ENCODE peak calls at places on chromosomes 13 and 19, in five cellular contexts. U, B, T, G and I are unnamed samples.

GRCh38 chr19:38781058-38781457 is 7.7 kb upstream of the LGALS7 start:
- DNase-seq in B (no peak), U (no peak), G (no peak), T (no peak), I (no peak)

GRCh38 chr19:10808937-10809655 is 26.9 kb downstream of the TMED1 start:
- DNase-seq in T (no peak), B (no peak), G (peak), U (peak), I (no peak)

GRCh38 chr19:35528218-35529038 is at the start of gene SBSN:
- DNase-seq in B (no peak), U (no peak), T (peak), G (peak), I (no peak)

GRCh38 chr19:57241181-57241580 is 749 bp downstream of the ZNF805 start:
- DNase-seq in G (peak), U (no peak), B (no peak), T (no peak), I (no peak)

GRCh38 chr13:65631078-65631477 is 1599.1 kb downstream of the PCDH9 start:
- DNase-seq in T (no peak), U (no peak), B (no peak), G (peak), I (no peak)

GRCh38 chr13:95546919-95547318 is 5.6 kb upstream of the CLDN10 start:
- DNase-seq in G (no peak), B (no peak), U (no peak), T (no peak), I (no peak)

GRCh38 chr19:18876865-18877264 is 19.1 kb downstream of the CERS1 start:
- DNase-seq in T (no peak), B (no peak), U (no peak), G (no peak), I (no peak)

GRCh38 chr19:4396949-4397783 is 3.2 kb downstream of the SH3GL1 start:
- DNase-seq in U (no peak), G (no peak), T (no peak), B (no peak), I (no peak)

GRCh38 chr13:86870388-86870966 is 800.7 kb upstream of the SLITRK5 start:
- DNase-seq in U (no peak), G (peak), B (no peak), T (no peak), I (no peak)